ENCODE peak calls at places on chromosomes 16 and 17, in seven cellular contexts. E is heart left ventricle, N is transverse colon, G is RWPE2, U is right lobe of liver, F is spleen, I is GM12878. S is an unnamed sample.

GRCh38 chr16:26598061-26598460 is 468.7 kb upstream of the C16orf82 start:
- DNase-seq in E (no peak), N (no peak), G (no peak), U (no peak), F (no peak), I (no peak), S (no peak)

GRCh38 chr17:5500804-5501391 is 14.5 kb downstream of the MIS12 start:
- DNase-seq in E (peak; percentile 76), N (peak; percentile 63), G (no peak), U (peak; percentile 54), F (peak; percentile 94), I (no peak), S (peak; percentile 61)

GRCh38 chr17:9389116-9389515 is 186.5 kb downstream of the STX8 start:
- DNase-seq in E (no peak), N (no peak), G (no peak), U (no peak), F (no peak), I (peak; percentile 68), S (peak; percentile 98)

GRCh38 chr17:10172778-10173177 is 25.6 kb downstream of the GAS7 start:
- DNase-seq in E (no peak), N (no peak), G (no peak), U (no peak), F (no peak), I (no peak), S (no peak)

GRCh38 chr17:1865252-1866037 is 35.6 kb downstream of the RPA1 start:
- DNase-seq in E (no peak), N (peak; percentile 48), G (no peak), U (no peak), F (peak; percentile 78), I (no peak), S (peak; percentile 1)

GRCh38 chr16:84281077-84281476 is 13.6 kb upstream of the WFDC1 start:
- DNase-seq in E (no peak), N (no peak), G (no peak), U (no peak), F (no peak), I (no peak), S (no peak)

GRCh38 chr17:42845918-42846593 is 1.7 kb downstream of the AOC2 start:
- DNase-seq in E (no peak), N (no peak), G (no peak), U (no peak), F (peak; percentile 59), I (no peak), S (no peak)

GRCh38 chr16:265002-265529 is 10.7 kb downstream of the RGS11 start:
- DNase-seq in E (no peak), N (no peak), G (no peak), U (peak; percentile 42), F (no peak), I (no peak), S (no peak)

GRCh38 chr17:77924757-77925336 is 33.7 kb upstream of the TNRC6C start:
- DNase-seq in E (peak; percentile 69), N (no peak), G (no peak), U (no peak), F (no peak), I (no peak), S (no peak)

GRCh38 chr17:50902768-50903353 is 36.7 kb upstream of the TOB1 start:
- DNase-seq in E (no peak), N (no peak), G (no peak), U (no peak), F (no peak), I (no peak), S (no peak)

GRCh38 chr17:82520041-82520910 is 744 bp downstream of the FOXK2 start:
- DNase-seq in E (peak; percentile 40), N (no peak), G (no peak), U (peak; percentile 54), F (peak; percentile 87), I (no peak), S (no peak)

GRCh38 chr17:49707608-49708514 is at the start of gene SLC35B1:
- DNase-seq in E (peak; percentile 100), N (peak; percentile 99), G (peak; percentile 99), U (peak; percentile 100), F (peak; percentile 99), I (peak; percentile 97), S (peak; percentile 98)

GRCh38 chr17:43927101-43927935 is 15.0 kb downstream of the PPY start:
- DNase-seq in E (peak; percentile 50), N (peak; percentile 37), G (no peak), U (no peak), F (no peak), I (no peak), S (no peak)

GRCh38 chr17:51298508-51299371 is 38.4 kb downstream of the UTP18 start:
- DNase-seq in E (no peak), N (no peak), G (no peak), U (no peak), F (no peak), I (no peak), S (peak; percentile 18)

GRCh38 chr16:30821891-30822290 is 34.9 kb upstream of the ZNF629 start:
- DNase-seq in E (no peak), N (no peak), G (no peak), U (no peak), F (peak; percentile 47), I (no peak), S (no peak)

GRCh38 chr17:77516902-77517301 is 376.1 kb downstream of the SEC14L1 start:
- DNase-seq in E (no peak), N (no peak), G (no peak), U (no peak), F (peak; percentile 22), I (no peak), S (peak; percentile 31)

GRCh38 chr17:42706732-42707131 is 24.4 kb downstream of the CNTNAP1 start:
- DNase-seq in E (no peak), N (no peak), G (no peak), U (no peak), F (no peak), I (peak; percentile 65), S (no peak)

GRCh38 chr17:79707931-79708891 is 22.5 kb upstream of the ENPP7 start:
- DNase-seq in E (no peak), N (peak; percentile 54), G (no peak), U (no peak), F (peak; percentile 81), I (no peak), S (no peak)

GRCh38 chr17:76154935-76155845 is 14.1 kb upstream of the FOXJ1 start:
- DNase-seq in E (no peak), N (no peak), G (no peak), U (peak; percentile 42), F (no peak), I (no peak), S (no peak)

GRCh38 chr16:22183901-22184614 is 21.8 kb downstream of the SDR42E2 start:
- DNase-seq in E (no peak), N (no peak), G (no peak), U (no peak), F (no peak), I (no peak), S (no peak)

GRCh38 chr16:75273054-75273925 is 21.9 kb upstream of the BCAR1 start:
- DNase-seq in E (no peak), N (no peak), G (no peak), U (no peak), F (no peak), I (no peak), S (peak; percentile 51)

GRCh38 chr17:21549107-21549687 is 143.1 kb upstream of the KCNJ18 start:
- DNase-seq in E (no peak), N (no peak), G (no peak), U (no peak), F (no peak), I (no peak), S (no peak)
- H3K4me3 ChIP-seq in E (no peak overlapping the region), N (no peak overlapping the region), G (no peak overlapping the region), U (no peak overlapping the region), F (no peak overlapping the region), I (no peak overlapping the region), S (no peak overlapping the region)

DNA sequence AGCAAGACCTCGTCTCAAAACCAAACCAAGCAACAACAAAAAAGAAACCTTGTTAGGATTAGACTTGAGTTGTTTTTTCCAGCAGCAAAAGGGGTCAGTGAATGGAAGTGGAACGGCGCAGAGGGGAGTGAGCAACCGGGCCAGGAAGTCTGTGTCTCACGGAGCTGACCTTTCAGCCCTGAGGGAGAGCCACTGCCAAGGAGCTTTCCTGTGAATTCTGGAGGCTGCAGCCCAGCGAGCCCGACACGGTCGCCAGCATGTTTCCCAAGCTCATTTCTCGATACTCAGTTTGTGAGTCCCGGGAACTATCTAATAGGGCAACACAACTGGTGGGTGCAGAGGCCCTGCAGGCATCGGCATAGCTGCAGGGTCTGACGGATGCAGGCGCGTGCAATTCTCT is 19.6 kb downstream of the TELO2 start:
- DNase-seq in E (no peak), N (no peak), G (no peak), U (no peak), F (no peak), I (no peak), S (no peak)
- TF ChIP-seq CTCF in E (no peak), N (no peak), G (no peak), U (no peak), F (no peak), I (no peak), S (no peak)

GRCh38 chr17:81189670-81190530 is 23.9 kb upstream of the AATK start:
- DNase-seq in E (no peak), N (no peak), G (no peak), U (no peak), F (no peak), I (no peak), S (no peak)

GRCh38 chr17:81187586-81188490 is 21.8 kb upstream of the AATK start:
- DNase-seq in E (no peak), N (no peak), G (no peak), U (no peak), F (no peak), I (no peak), S (no peak)

GRCh38 chr17:81189016-81189415 is 23.0 kb upstream of the AATK start:
- DNase-seq in E (no peak), N (no peak), G (no peak), U (no peak), F (no peak), I (no peak), S (no peak)

GRCh38 chr17:81187120-81187519 is 21.1 kb upstream of the AATK start:
- DNase-seq in E (no peak), N (no peak), G (no peak), U (no peak), F (no peak), I (no peak), S (no peak)

DNA sequence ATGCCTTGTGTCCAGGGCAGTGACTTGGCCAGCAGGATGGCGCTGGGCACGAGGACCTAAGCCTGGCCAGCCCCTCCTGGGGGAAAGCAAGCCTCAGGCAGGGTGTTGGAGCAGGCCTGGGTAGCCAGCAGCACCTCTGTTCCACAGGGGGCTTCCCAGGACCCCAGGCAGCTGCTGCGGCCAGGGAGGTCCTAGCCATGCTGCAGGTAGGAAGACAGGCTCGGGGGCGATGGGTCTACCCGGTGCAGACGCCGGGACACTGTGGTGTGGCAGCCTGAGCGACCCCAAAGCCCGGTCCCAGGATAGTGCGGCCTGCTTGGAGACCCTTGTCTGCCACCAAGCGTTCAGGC is 22.4 kb upstream of the AATK start:
- DNase-seq in E (no peak), N (no peak), G (no peak), U (no peak), F (no peak), I (no peak), S (no peak)
- H3K36me3 ChIP-seq in E (peaks cover 23% of the 10 kb centered on the region), N (no peaks in the 10 kb centered on the region), G (no peaks in the 10 kb centered on the region), U (no peaks in the 10 kb centered on the region), F (peaks cover 38% of the 10 kb centered on the region), I (no peaks in the 10 kb centered on the region), S (no peaks in the 10 kb centered on the region)

DNA sequence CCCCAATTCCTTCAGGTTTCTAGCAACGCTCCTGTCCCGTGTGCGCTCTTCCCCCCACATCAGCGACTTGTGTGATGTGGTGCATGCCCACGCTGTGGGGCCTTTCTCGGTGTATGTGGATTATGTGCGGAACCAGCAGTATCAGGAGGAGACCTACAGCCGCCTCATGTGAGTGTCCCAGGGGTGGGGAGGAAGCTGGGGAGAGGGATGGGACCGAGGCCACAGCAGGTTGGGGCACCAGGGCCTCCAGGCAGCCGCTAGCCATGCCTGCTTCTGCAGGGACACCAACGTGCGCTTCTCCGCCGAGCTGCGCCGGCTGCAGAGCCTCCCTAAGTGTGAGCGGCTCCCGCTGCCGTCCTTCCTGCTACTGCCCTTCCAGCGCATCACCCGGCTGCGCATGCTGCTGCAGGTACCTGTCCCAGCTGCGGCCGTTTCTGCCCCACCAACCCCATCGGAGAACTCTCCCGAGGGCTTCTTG is 5.7 kb downstream of the ARHGEF15 start:
- DNase-seq in E (no peak), N (no peak), G (no peak), U (no peak), F (no peak), I (no peak), S (no peak)
- H3K4me3 ChIP-seq in E (peak overlapping the region; percentile 6), N (no peak overlapping the region), G (no peak overlapping the region), U (no peak overlapping the region), F (no peak overlapping the region), I (no peak overlapping the region), S (no peak overlapping the region)